ENCODE peak calls at places on chromosomes 4 and X, in nine cellular contexts. I is psoas muscle, S is brain microvascular endothelial cell, G is sigmoid colon, B is heart left ventricle, U is uterus, R is fibroblast of lung, F is lower lobe of right lung, M is heart right ventricle. A is an unnamed sample.

GRCh38 chr4:48139688-48140087 is 5.6 kb upstream of the TXK start:
- DNase-seq in I (no peak), F (no peak), U (no peak), G (no peak), B (no peak), R (peak), M (no peak), S (no peak), A (peak)

GRCh38 chrX:42398967-42399631 is 378.9 kb downstream of the PPP1R2C start:
- DNase-seq in B (no peak), I (no peak), R (no peak), U (no peak), F (no peak), G (no peak), S (peak), M (no peak), A (no peak)

GRCh38 chrX:129706395-129707072 is 32.2 kb upstream of the XPNPEP2 start:
- DNase-seq in F (no peak), B (peak), G (no peak), I (no peak), R (peak), S (no peak), U (no peak), M (peak), A (peak)

GRCh38 chr4:118869808-118870342 is 18.8 kb upstream of the SYNPO2 start:
- DNase-seq in B (peak), S (peak), I (no peak), U (no peak), G (no peak), M (no peak), F (no peak), R (peak), A (no peak)

GRCh38 chr4:145511913-145512522 is 30.4 kb downstream of the SMAD1 start:
- DNase-seq in U (no peak), B (no peak), G (no peak), M (no peak), R (peak), I (no peak), F (no peak), S (no peak), A (no peak)

GRCh38 chrX:71099736-71100135 is 4.1 kb downstream of the FOXO4 start:
- DNase-seq in R (no peak), S (no peak), U (no peak), B (no peak), F (no peak), G (no peak), M (no peak), I (no peak), A (no peak)

GRCh38 chr4:142850478-142850877 is 4.4 kb upstream of the INPP4B start:
- DNase-seq in S (no peak), B (no peak), R (no peak), F (no peak), I (no peak), U (no peak), G (no peak), M (no peak), A (no peak)

GRCh38 chr4:184968784-184969201 is 49.5 kb upstream of the HELT start:
- DNase-seq in S (no peak), U (no peak), R (no peak), G (no peak), M (peak), I (peak), F (peak), B (peak), A (no peak)

GRCh38 chrX:97616883-97617510 is 733.3 kb downstream of the RPA4 start:
- DNase-seq in M (no peak), G (no peak), F (no peak), U (no peak), I (no peak), B (no peak), S (peak), R (peak), A (no peak)

GRCh38 chr4:96035727-96036126 is 195.8 kb downstream of the PDHA2 start:
- DNase-seq in F (no peak), I (no peak), M (no peak), R (peak), B (no peak), S (peak), U (no peak), G (no peak), A (no peak)

GRCh38 chrX:33741807-33742206 is 390.3 kb downstream of the FAM47A start:
- DNase-seq in F (no peak), M (no peak), I (no peak), B (no peak), S (no peak), G (peak), R (no peak), U (no peak), A (no peak)

GRCh38 chrX:69156638-69157037 is 8.6 kb downstream of the PJA1 start:
- DNase-seq in S (no peak), G (no peak), R (no peak), U (no peak), M (no peak), I (no peak), B (no peak), F (no peak), A (no peak)

GRCh38 chr4:140529434-140529833 is 5.5 kb downstream of the ELMOD2 start:
- DNase-seq in S (no peak), I (no peak), M (no peak), G (no peak), F (no peak), U (no peak), B (peak), R (no peak), A (no peak)

GRCh38 chr4:32219306-32220075 is 1499.3 kb downstream of the PCDH7 start:
- DNase-seq in S (no peak), U (no peak), R (no peak), M (no peak), I (no peak), F (no peak), B (no peak), G (no peak), A (no peak)

GRCh38 chr4:36921474-36922220 is 322.9 kb upstream of the NWD2 start:
- DNase-seq in S (no peak), B (no peak), R (no peak), I (no peak), U (no peak), G (no peak), F (no peak), M (no peak), A (no peak)

GRCh38 chrX:153304988-153305736 is 16.4 kb downstream of the PNMA6F start:
- DNase-seq in U (no peak), I (no peak), R (no peak), G (no peak), B (no peak), F (no peak), S (no peak), M (no peak), A (no peak)

GRCh38 chr4:102663073-102663472 is 97.7 kb downstream of the MANBA start:
- DNase-seq in I (no peak), R (peak), G (no peak), B (no peak), F (no peak), U (no peak), S (peak), M (no peak), A (no peak)

GRCh38 chr4:32824321-32824720 is 2104.2 kb downstream of the PCDH7 start:
- DNase-seq in R (peak), B (no peak), F (no peak), G (no peak), M (no peak), S (peak), U (no peak), I (no peak), A (no peak)

GRCh38 chrX:140050906-140051305 is 85.6 kb upstream of the CXorf66 start:
- DNase-seq in I (no peak), B (no peak), G (no peak), F (no peak), M (no peak), S (no peak), U (no peak), R (peak), A (no peak)

GRCh38 chr4:152534541-152535231 is 1.2 kb downstream of the FBXW7 start:
- DNase-seq in U (peak), B (peak), F (peak), M (peak), G (no peak), R (peak), I (peak), S (no peak), A (no peak)

GRCh38 chr4:70365479-70365878 is 4.9 kb downstream of the SMR3A start:
- DNase-seq in B (no peak), R (no peak), U (no peak), M (no peak), I (no peak), F (no peak), S (no peak), G (no peak), A (no peak)

GRCh38 chrX:19017271-19017670 is 33.4 kb upstream of the PHKA2 start:
- DNase-seq in F (no peak), G (no peak), I (no peak), B (no peak), S (no peak), R (peak), U (no peak), M (peak), A (no peak)

GRCh38 chr4:106048250-106048931 is 153.1 kb downstream of the NPNT start:
- DNase-seq in F (no peak), B (no peak), M (no peak), R (peak), I (no peak), U (no peak), G (no peak), S (no peak), A (no peak)

GRCh38 chr4:46819095-46819494 is 90.0 kb downstream of the COX7B2 start:
- DNase-seq in I (no peak), R (no peak), G (no peak), M (no peak), F (no peak), B (no peak), S (no peak), U (no peak), A (no peak)

GRCh38 chr4:126489826-126490463 is 1142.8 kb upstream of the INTU start:
- DNase-seq in U (no peak), F (no peak), R (no peak), S (no peak), I (no peak), M (no peak), G (no peak), B (no peak), A (no peak)

GRCh38 chr4:156762851-156763250 is 208.7 kb downstream of the PDGFC start:
- DNase-seq in R (no peak), M (no peak), B (no peak), F (no peak), G (peak), I (no peak), U (no peak), S (no peak), A (no peak)

GRCh38 chrX:1249101-1249887 is 19.3 kb upstream of the CSF2RA start:
- DNase-seq in B (peak), R (no peak), U (peak), S (peak), I (peak), M (peak), F (peak), G (peak), A (no peak)

GRCh38 chr4:2858451-2859217 is 15.0 kb downstream of the ADD1 start:
- DNase-seq in S (peak), I (no peak), F (no peak), B (no peak), U (no peak), G (no peak), R (peak), M (no peak), A (no peak)

GRCh38 chrX:64580035-64580434 is 184.8 kb upstream of the MTMR8 start:
- DNase-seq in S (no peak), R (no peak), F (no peak), U (no peak), B (no peak), M (no peak), I (no peak), G (no peak), A (no peak)

GRCh38 chr4:182799515-182800215 is 117.5 kb downstream of the DCTD start:
- DNase-seq in B (no peak), U (no peak), G (no peak), I (no peak), M (no peak), F (no peak), R (no peak), S (no peak), A (no peak)

GRCh38 chr4:111433436-111433835 is 711.8 kb upstream of the FAM241A start:
- DNase-seq in F (no peak), S (no peak), U (no peak), B (no peak), M (no peak), G (no peak), R (no peak), I (no peak), A (no peak)

GRCh38 chr4:99404595-99405287 is 30.4 kb downstream of the ADH7 start:
- DNase-seq in G (no peak), B (no peak), U (no peak), F (no peak), M (no peak), S (peak), R (peak), I (no peak), A (no peak)

GRCh38 chrX:46547857-46548256 is 2.6 kb upstream of the ZNF674 start:
- DNase-seq in F (no peak), B (no peak), G (no peak), U (no peak), R (peak), M (no peak), S (peak), I (no peak), A (no peak)

GRCh38 chr4:20589436-20589835 is 110.8 kb upstream of the PACRGL start:
- DNase-seq in S (no peak), F (no peak), G (no peak), I (no peak), M (no peak), R (no peak), U (no peak), B (no peak), A (no peak)

GRCh38 chr4:127965803-127966175 is 583 bp downstream of the ABHD18 start:
- DNase-seq in G (peak), M (peak), B (peak), S (peak), I (no peak), U (no peak), R (peak), F (peak), A (no peak)

GRCh38 chr4:182242793-182243192 is 409 bp upstream of the TENM3 start:
- DNase-seq in F (no peak), B (no peak), U (no peak), I (no peak), G (no peak), M (no peak), S (peak), R (peak), A (no peak)

GRCh38 chr4:41157009-41157408 is 57.3 kb downstream of the APBB2 start:
- DNase-seq in I (no peak), M (no peak), S (no peak), U (no peak), R (no peak), G (no peak), F (no peak), B (no peak), A (no peak)

GRCh38 chr4:2259541-2260267 is 2.2 kb downstream of the MXD4 start:
- DNase-seq in G (peak), M (no peak), I (peak), S (no peak), B (peak), U (peak), R (no peak), F (peak), A (peak)

DNA sequence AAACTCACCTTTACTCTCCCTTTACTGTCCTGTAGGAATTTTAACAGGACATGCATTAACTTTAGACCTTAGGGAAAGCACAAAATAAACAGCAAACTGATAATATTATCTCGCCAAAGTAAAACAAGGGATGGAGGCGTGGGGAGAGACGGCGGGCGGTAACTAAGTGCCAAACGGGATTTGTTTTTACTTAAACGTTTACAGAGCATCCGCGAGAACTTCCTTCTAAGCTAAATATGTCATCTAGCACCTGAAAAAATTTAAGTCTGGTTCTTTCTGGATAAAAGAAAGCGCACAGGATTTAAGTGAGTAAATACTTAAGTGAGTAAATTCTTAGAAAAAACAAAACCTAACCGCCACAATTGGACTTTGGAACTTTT is 108.5 kb downstream of the SPRY1 start:
- DNase-seq in U (no peak), R (peak), S (peak), I (no peak), M (no peak), G (no peak), F (no peak), B (no peak), A (no peak)
- H3K27ac ChIP-seq in U (peak), R (peak), S (peak), I (peak), M (peak), G (peak), F (peak), B (peak), A (no peak)

GRCh38 chr4:169251291-169252235 is 19.2 kb downstream of the SH3RF1 start:
- DNase-seq in F (no peak), S (no peak), I (no peak), U (no peak), B (no peak), M (no peak), G (no peak), R (no peak), A (no peak)

GRCh38 chr4:169246957-169247396 is 23.8 kb downstream of the SH3RF1 start:
- DNase-seq in B (no peak), G (no peak), I (no peak), S (no peak), U (no peak), F (no peak), R (no peak), M (no peak), A (no peak)

GRCh38 chr4:169250796-169251195 is 20.0 kb downstream of the SH3RF1 start:
- DNase-seq in M (no peak), S (no peak), U (no peak), I (no peak), B (no peak), R (no peak), G (no peak), F (no peak), A (no peak)

GRCh38 chr4:169248645-169249044 is 22.1 kb downstream of the SH3RF1 start:
- DNase-seq in S (no peak), R (no peak), U (no peak), G (no peak), F (no peak), I (no peak), M (no peak), B (no peak), A (no peak)

GRCh38 chr4:169249214-169249973 is 21.4 kb downstream of the SH3RF1 start:
- DNase-seq in G (no peak), R (peak), I (no peak), B (no peak), U (no peak), F (no peak), S (peak), M (no peak), A (no peak)
- H3K4me3 ChIP-seq in G (no peak), R (no peak), I (no peak), B (no peak), U (no peak), F (no peak), S (no peak), M (no peak), A (no peak)

GRCh38 chrX:103376979-103377324 is 614 bp downstream of the BEX3 start:
- DNase-seq in R (peak), B (no peak), F (no peak), U (no peak), M (no peak), G (no peak), I (peak), S (no peak), A (no peak)

GRCh38 chrX:103378990-103379389 is 2.7 kb downstream of the BEX3 start:
- DNase-seq in R (no peak), B (no peak), G (no peak), S (no peak), U (no peak), M (no peak), F (no peak), I (no peak), A (no peak)

GRCh38 chrX:103384672-103385071 is 8.3 kb downstream of the BEX3 start:
- DNase-seq in M (no peak), U (no peak), I (no peak), F (no peak), G (no peak), B (no peak), R (no peak), S (no peak), A (no peak)

GRCh38 chrX:103386332-103386731 is 10.0 kb downstream of the BEX3 start:
- DNase-seq in F (no peak), B (no peak), I (no peak), S (no peak), R (no peak), G (no peak), M (no peak), U (no peak), A (no peak)

GRCh38 chrX:103382893-103383292 is 6.6 kb downstream of the BEX3 start:
- DNase-seq in M (no peak), S (no peak), I (no peak), U (no peak), B (no peak), R (no peak), F (no peak), G (no peak), A (no peak)
- TF ChIP-seq CTCF in M (no peak), S (no peak), I (no peak), U (no peak), B (no peak), R (no peak), F (no peak), G (no peak), A (no peak)

GRCh38 chrX:135438734-135439043 is 16.9 kb downstream of the SMIM10L2A start:
- DNase-seq in B (no peak), F (no peak), R (no peak), S (no peak), G (no peak), M (no peak), I (no peak), U (peak), A (no peak)
- H3K27ac ChIP-seq in B (no peak), F (no peak), R (no peak), S (no peak), G (no peak), M (no peak), I (no peak), U (no peak), A (no peak)

GRCh38 chrX:2401590-2402360 is 99.0 kb downstream of the DHRSX start:
- DNase-seq in B (no peak), S (no peak), U (no peak), I (peak), R (peak), F (no peak), G (no peak), M (peak), A (no peak)
- H3K4me3 ChIP-seq in B (no peak), S (no peak), U (no peak), I (peak), R (no peak), F (peak), G (no peak), M (no peak), A (peak)

GRCh38 chr4:166169111-166169510 is 296.1 kb downstream of the TLL1 start:
- DNase-seq in B (no peak), G (no peak), S (peak), I (no peak), R (no peak), U (no peak), F (no peak), M (no peak), A (no peak)
- TF ChIP-seq CTCF in B (no peak), G (no peak), S (peak), I (no peak), R (peak), U (no peak), F (no peak), M (no peak), A (no peak)

GRCh38 chrX:150167482-150168324 is 195.4 kb upstream of the MAMLD1 start:
- DNase-seq in U (no peak), S (no peak), M (no peak), I (no peak), R (no peak), G (no peak), B (no peak), F (no peak), A (no peak)
- H3K27ac ChIP-seq in U (no peak), S (no peak), M (no peak), I (no peak), R (no peak), G (no peak), B (no peak), F (no peak), A (no peak)

GRCh38 chr4:104592894-104593470 is 98.3 kb upstream of the CXXC4 start:
- DNase-seq in S (no peak), G (no peak), B (no peak), R (peak), U (no peak), I (no peak), F (no peak), M (no peak), A (no peak)
- H3K4me3 ChIP-seq in S (peak), G (peak), B (no peak), R (peak), U (no peak), I (peak), F (peak), M (no peak), A (no peak)